ENCODE peak calls at places on chromosomes 7 and 10, in four cellular contexts. One of them, this sample, is unnamed.

GRCh38 chr7:121547341-121548092 is 151.4 kb upstream of the FAM3C start:
- DNase-seq in adrenal gland: peak
- DNase-seq in PC-9: peak
- DNase-seq in A549: peak
- DNase-seq in this sample: no peak

GRCh38 chr7:27739914-27740448 is at the start of gene TAX1BP1:
- DNase-seq in adrenal gland: peak
- DNase-seq in PC-9: peak
- DNase-seq in A549: peak
- DNase-seq in this sample: peak

GRCh38 chr7:22179442-22179879 is 177.5 kb downstream of the RAPGEF5 start:
- DNase-seq in adrenal gland: no peak
- DNase-seq in PC-9: no peak
- DNase-seq in A549: no peak
- DNase-seq in this sample: no peak

GRCh38 chr7:75881436-75882095 is 2.7 kb downstream of the RHBDD2 start:
- DNase-seq in adrenal gland: no peak
- DNase-seq in PC-9: no peak
- DNase-seq in A549: no peak
- DNase-seq in this sample: no peak

GRCh38 chr7:91565499-91566331 is 301.5 kb downstream of the FZD1 start:
- DNase-seq in adrenal gland: no peak
- DNase-seq in PC-9: no peak
- DNase-seq in A549: no peak
- DNase-seq in this sample: no peak

GRCh38 chr7:47651355-47652317 is 69.7 kb upstream of the TNS3 start:
- DNase-seq in adrenal gland: peak
- DNase-seq in PC-9: peak
- DNase-seq in A549: peak
- DNase-seq in this sample: no peak

GRCh38 chr7:4150731-4151130 is 531.4 kb upstream of the FOXK1 start:
- DNase-seq in adrenal gland: no peak
- DNase-seq in PC-9: no peak
- DNase-seq in A549: no peak
- DNase-seq in this sample: no peak

GRCh38 chr7:102431617-102432298 is 1.6 kb upstream of the ORAI2 start:
- DNase-seq in adrenal gland: no peak
- DNase-seq in PC-9: no peak
- DNase-seq in A549: no peak
- DNase-seq in this sample: no peak

GRCh38 chr10:77317221-77317620 is 320.4 kb downstream of the KCNMA1 start:
- DNase-seq in adrenal gland: no peak
- DNase-seq in PC-9: no peak
- DNase-seq in A549: no peak
- DNase-seq in this sample: no peak

GRCh38 chr10:131786756-131787605 is 113.8 kb upstream of the PPP2R2D start:
- DNase-seq in adrenal gland: peak
- DNase-seq in PC-9: no peak
- DNase-seq in A549: peak
- DNase-seq in this sample: no peak

GRCh38 chr10:102400061-102400460 is 4.6 kb downstream of the NFKB2 start:
- DNase-seq in adrenal gland: no peak
- DNase-seq in PC-9: no peak
- DNase-seq in A549: no peak
- DNase-seq in this sample: no peak

GRCh38 chr7:44308741-44309270 is 16.6 kb downstream of the CAMK2B start:
- DNase-seq in adrenal gland: no peak
- DNase-seq in PC-9: no peak
- DNase-seq in A549: no peak
- DNase-seq in this sample: no peak

GRCh38 chr10:112816033-112816430 is 134.0 kb upstream of the TCF7L2 start:
- DNase-seq in adrenal gland: no peak
- DNase-seq in PC-9: peak
- DNase-seq in A549: no peak
- DNase-seq in this sample: no peak

GRCh38 chr7:84529480-84530205 is 335.1 kb upstream of the SEMA3A start:
- DNase-seq in adrenal gland: no peak
- DNase-seq in PC-9: peak
- DNase-seq in A549: peak
- DNase-seq in this sample: peak

GRCh38 chr7:36790280-36790679 is 66.0 kb upstream of the AOAH start:
- DNase-seq in adrenal gland: no peak
- DNase-seq in PC-9: no peak
- DNase-seq in A549: no peak
- DNase-seq in this sample: no peak

GRCh38 chr7:112930787-112931186 is 140.6 kb upstream of the TMEM168 start:
- DNase-seq in adrenal gland: no peak
- DNase-seq in PC-9: no peak
- DNase-seq in A549: no peak
- DNase-seq in this sample: no peak

GRCh38 chr7:11212816-11213215 is 239.1 kb downstream of the PHF14 start:
- DNase-seq in adrenal gland: no peak
- DNase-seq in PC-9: peak
- DNase-seq in A549: no peak
- DNase-seq in this sample: no peak

GRCh38 chr7:83934118-83934734 is 260.4 kb downstream of the SEMA3A start:
- DNase-seq in adrenal gland: no peak
- DNase-seq in PC-9: no peak
- DNase-seq in A549: no peak
- DNase-seq in this sample: no peak

GRCh38 chr7:45259227-45259596 is 101.6 kb downstream of the RAMP3 start:
- DNase-seq in adrenal gland: no peak
- DNase-seq in PC-9: no peak
- DNase-seq in A549: no peak
- DNase-seq in this sample: no peak

GRCh38 chr10:44382981-44383748 is 1.7 kb downstream of the CXCL12 start:
- DNase-seq in adrenal gland: no peak
- DNase-seq in PC-9: no peak
- DNase-seq in A549: no peak
- DNase-seq in this sample: no peak

GRCh38 chr10:119531067-119531466 is 11.5 kb downstream of the RGS10 start:
- DNase-seq in adrenal gland: no peak
- DNase-seq in PC-9: no peak
- DNase-seq in A549: no peak
- DNase-seq in this sample: no peak

GRCh38 chr7:139767561-139767982 is 10.2 kb downstream of the HIPK2 start:
- DNase-seq in adrenal gland: no peak
- DNase-seq in PC-9: no peak
- DNase-seq in A549: no peak
- DNase-seq in this sample: no peak

GRCh38 chr10:78411716-78412115 is 378.1 kb downstream of the RPS24 start:
- DNase-seq in adrenal gland: no peak
- DNase-seq in PC-9: no peak
- DNase-seq in A549: no peak
- DNase-seq in this sample: no peak

GRCh38 chr7:130890176-130891020 is 156.4 kb upstream of the KLF14 start:
- DNase-seq in adrenal gland: peak
- DNase-seq in PC-9: no peak
- DNase-seq in A549: no peak
- DNase-seq in this sample: no peak

GRCh38 chr7:46215987-46216567 is 295.0 kb upstream of the IGFBP3 start:
- DNase-seq in adrenal gland: no peak
- DNase-seq in PC-9: no peak
- DNase-seq in A549: no peak
- DNase-seq in this sample: peak

GRCh38 chr10:79348640-79348988 is 1.3 kb downstream of the PPIF start:
- DNase-seq in adrenal gland: peak
- DNase-seq in PC-9: no peak
- DNase-seq in A549: no peak
- DNase-seq in this sample: no peak

GRCh38 chr10:59465089-59465488 is 102.7 kb upstream of the FAM13C start:
- DNase-seq in adrenal gland: peak
- DNase-seq in PC-9: no peak
- DNase-seq in A549: no peak
- DNase-seq in this sample: no peak

GRCh38 chr7:127673902-127674301 is 21.9 kb downstream of the SND1 start:
- DNase-seq in adrenal gland: no peak
- DNase-seq in PC-9: no peak
- DNase-seq in A549: no peak
- DNase-seq in this sample: no peak

GRCh38 chr10:129910861-129911260 is 53.2 kb downstream of the EBF3 start:
- DNase-seq in adrenal gland: no peak
- DNase-seq in PC-9: no peak
- DNase-seq in A549: no peak
- DNase-seq in this sample: no peak

GRCh38 chr7:87001214-87001613 is 58.2 kb downstream of the ELAPOR2 start:
- DNase-seq in adrenal gland: no peak
- DNase-seq in PC-9: no peak
- DNase-seq in A549: no peak
- DNase-seq in this sample: no peak

GRCh38 chr10:133258066-133258817 is 18.4 kb downstream of the ADAM8 start:
- DNase-seq in adrenal gland: no peak
- DNase-seq in PC-9: peak
- DNase-seq in A549: no peak
- DNase-seq in this sample: peak

GRCh38 chr7:102125127-102125561 is 161.5 kb upstream of the SH2B2 start:
- DNase-seq in adrenal gland: peak
- DNase-seq in PC-9: peak
- DNase-seq in A549: peak
- DNase-seq in this sample: no peak

DNA sequence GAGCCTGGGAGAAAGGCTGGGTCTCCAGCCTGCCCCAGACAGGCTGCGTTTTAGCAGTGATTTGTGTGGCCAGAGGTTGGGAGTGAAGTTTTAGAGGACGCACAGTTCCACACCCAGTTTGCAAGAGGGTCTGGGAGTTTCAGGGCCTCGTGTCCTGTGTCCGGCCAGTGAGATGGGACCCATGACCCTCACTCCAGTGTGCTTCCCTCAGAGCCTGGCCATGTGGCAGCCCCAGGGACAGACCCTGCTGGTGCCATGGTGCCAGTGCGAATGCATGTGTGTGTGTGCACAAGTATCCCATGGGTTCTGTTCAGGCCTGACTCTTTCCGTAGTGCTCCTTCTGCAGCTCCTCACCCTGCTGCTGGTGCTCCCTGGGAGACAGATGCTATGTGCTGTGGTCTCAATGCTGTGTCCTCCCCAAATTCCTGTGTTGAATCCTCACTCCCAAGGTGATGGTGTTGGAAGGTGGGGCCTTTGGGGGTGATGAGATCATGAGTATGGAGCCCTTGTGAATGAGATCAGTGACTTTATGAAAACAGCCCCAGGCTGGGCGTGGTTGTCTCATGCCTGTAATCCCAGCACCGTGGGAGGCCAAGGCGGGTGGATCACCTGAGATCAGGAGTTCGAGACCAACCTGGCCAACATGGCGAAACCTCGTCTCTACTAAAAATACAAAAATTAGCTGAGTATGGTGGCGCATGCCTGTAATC is 16.5 kb downstream of the ECHDC3 start:
- DNase-seq in adrenal gland: no peak
- DNase-seq in PC-9: no peak
- DNase-seq in A549: no peak
- DNase-seq in this sample: peak
- H3K27ac ChIP-seq in adrenal gland: peak
- H3K27ac ChIP-seq in PC-9: no peak
- H3K27ac ChIP-seq in A549: no peak
- H3K27ac ChIP-seq in this sample: peak

GRCh38 chr7:41224063-41224763 is 478.7 kb downstream of the INHBA start:
- DNase-seq in adrenal gland: no peak
- DNase-seq in PC-9: peak
- DNase-seq in A549: no peak
- DNase-seq in this sample: peak

GRCh38 chr7:41217306-41217705 is 485.6 kb downstream of the INHBA start:
- DNase-seq in adrenal gland: no peak
- DNase-seq in PC-9: no peak
- DNase-seq in A549: no peak
- DNase-seq in this sample: no peak

GRCh38 chr7:41219276-41219675 is 483.6 kb downstream of the INHBA start:
- DNase-seq in adrenal gland: no peak
- DNase-seq in PC-9: no peak
- DNase-seq in A549: no peak
- DNase-seq in this sample: no peak

GRCh38 chr7:41220275-41220674 is 482.6 kb downstream of the INHBA start:
- DNase-seq in adrenal gland: no peak
- DNase-seq in PC-9: no peak
- DNase-seq in A549: no peak
- DNase-seq in this sample: no peak

GRCh38 chr7:41222704-41223103 is 480.2 kb downstream of the INHBA start:
- DNase-seq in adrenal gland: no peak
- DNase-seq in PC-9: no peak
- DNase-seq in A549: no peak
- DNase-seq in this sample: peak
- H3K27ac ChIP-seq in adrenal gland: no peak
- H3K27ac ChIP-seq in PC-9: peak
- H3K27ac ChIP-seq in A549: no peak
- H3K27ac ChIP-seq in this sample: peak

GRCh38 chr10:90222939-90223338 is 521.5 kb downstream of the KIF20B start:
- DNase-seq in adrenal gland: no peak
- DNase-seq in PC-9: peak
- DNase-seq in A549: no peak
- DNase-seq in this sample: no peak
- H3K27ac ChIP-seq in adrenal gland: no peak
- H3K27ac ChIP-seq in PC-9: no peak
- H3K27ac ChIP-seq in A549: no peak
- H3K27ac ChIP-seq in this sample: peak

GRCh38 chr7:17679427-17679826 is 260.9 kb downstream of the SNX13 start:
- DNase-seq in adrenal gland: peak
- DNase-seq in PC-9: peak
- DNase-seq in A549: no peak
- DNase-seq in this sample: no peak
- H3K27ac ChIP-seq in adrenal gland: no peak
- H3K27ac ChIP-seq in PC-9: no peak
- H3K27ac ChIP-seq in A549: peak
- H3K27ac ChIP-seq in this sample: peak